ENCODE peak calls at places on chromosome 22, in eight cellular contexts. V is thoracic aorta, I is natural killer cell, J is colonic mucosa, L is heart left ventricle, Q is HFFc6, R is left ventricle myocardium inferior, N is transverse colon. F is an unnamed sample.
A peak's percentile ranks its signal among the peaks of the same experiment; 100 is the strongest.

GRCh38 chr22:21972293-21972779 is 10.3 kb downstream of the TOP3B start:
- DNase-seq in Q (no peak), N (peak; percentile 32), J (peak; percentile 45), V (no peak), I (peak; percentile 42), R (no peak), L (no peak), F (peak; percentile 56)

GRCh38 chr22:17264321-17265052 is 45.3 kb upstream of the ADA2 start:
- DNase-seq in N (no peak), I (no peak), J (no peak), Q (no peak), L (peak; percentile 44), V (no peak), R (peak; percentile 30), F (no peak)

GRCh38 chr22:41288245-41288946 is 2.4 kb upstream of the RANGAP1 start:
- DNase-seq in I (no peak), N (peak; percentile 35), V (no peak), L (no peak), R (no peak), Q (peak; percentile 76), J (peak; percentile 76), F (no peak)

GRCh38 chr22:50348058-50348457 is 4.9 kb downstream of the PPP6R2 start:
- DNase-seq in R (no peak), N (no peak), I (no peak), Q (no peak), J (no peak), V (no peak), L (no peak), F (no peak)

GRCh38 chr22:49600452-49600847 is 227.2 kb downstream of the BRD1 start:
- DNase-seq in J (no peak), Q (no peak), I (no peak), L (no peak), N (no peak), V (no peak), R (no peak), F (no peak)

GRCh38 chr22:41028841-41029240 is 63.6 kb upstream of the EP300 start:
- DNase-seq in N (no peak), V (no peak), J (no peak), I (no peak), L (no peak), Q (peak; percentile 90), R (no peak), F (no peak)

GRCh38 chr22:30206964-30207363 is 39.6 kb downstream of the LIF start:
- DNase-seq in Q (peak; percentile 94), R (no peak), I (no peak), N (no peak), L (no peak), J (no peak), V (no peak), F (no peak)

GRCh38 chr22:20205964-20206708 is 55.3 kb upstream of the CCDC188 start:
- DNase-seq in Q (peak; percentile 34), V (no peak), J (peak; percentile 82), L (peak; percentile 78), I (peak; percentile 43), R (peak; percentile 67), N (peak; percentile 78), F (peak; percentile 50)

GRCh38 chr22:28181332-28181731 is 262.3 kb upstream of the PITPNB start:
- DNase-seq in Q (peak; percentile 20), N (no peak), V (no peak), I (no peak), J (no peak), L (no peak), R (no peak), F (no peak)

GRCh38 chr22:37401401-37401859 is 25.8 kb downstream of the ELFN2 start:
- DNase-seq in V (no peak), R (peak; percentile 61), L (peak; percentile 33), I (no peak), J (peak; percentile 24), Q (no peak), N (no peak), F (no peak)

GRCh38 chr22:19986410-19987341 is 29.9 kb downstream of the ARVCF start:
- DNase-seq in L (peak; percentile 85), V (no peak), N (peak; percentile 83), I (peak; percentile 71), J (peak; percentile 79), Q (peak; percentile 57), R (peak; percentile 80), F (peak; percentile 72)

GRCh38 chr22:29158546-29158945 is 47.1 kb upstream of the EMID1 start:
- DNase-seq in J (no peak), R (no peak), L (no peak), I (no peak), V (no peak), Q (no peak), N (no peak), F (no peak)

GRCh38 chr22:36865346-36865745 is 4.5 kb downstream of the NCF4 start:
- DNase-seq in J (no peak), Q (no peak), N (no peak), V (no peak), L (no peak), R (no peak), I (peak; percentile 10), F (peak; percentile 32)

GRCh38 chr22:39530692-39531331 is 1.7 kb downstream of the RPS19BP1 start:
- DNase-seq in L (no peak), J (peak; percentile 54), N (no peak), Q (no peak), R (no peak), I (no peak), V (no peak), F (no peak)
- TF ChIP-seq CTCF in L (no peak), J (no peak), N (peak; percentile 14), Q (peak; percentile 61), R (peak; percentile 17), I (no peak), V (no peak), F (no peak)

GRCh38 chr22:24437820-24438328 is 10.5 kb downstream of the ADORA2A start:
- DNase-seq in L (no peak), J (no peak), N (no peak), V (no peak), I (no peak), Q (peak; percentile 72), R (no peak), F (no peak)
- TF ChIP-seq CTCF in L (no peak), J (no peak), N (no peak), V (no peak), I (no peak), Q (peak; percentile 70), R (no peak), F (no peak)

GRCh38 chr22:43796567-43796966 is 15.5 kb downstream of the EFCAB6 start:
- DNase-seq in L (no peak), V (no peak), R (no peak), I (no peak), N (no peak), J (no peak), Q (peak; percentile 26), F (no peak)
- TF ChIP-seq CTCF in L (peak; percentile 45), V (no peak), R (peak; percentile 54), I (no peak), N (no peak), J (peak; percentile 25), Q (peak; percentile 52), F (no peak)

GRCh38 chr22:33917744-33918406 is 2.4 kb downstream of the LARGE1 start:
- DNase-seq in Q (no peak), L (no peak), N (no peak), R (no peak), I (no peak), J (no peak), V (no peak), F (no peak)
- TF ChIP-seq CTCF in Q (peak; percentile 27), L (peak; percentile 27), N (peak; percentile 18), R (peak; percentile 39), I (no peak), J (no peak), V (no peak), F (no peak)